ENCODE peak calls at places on chromosomes 16 and 17, in six cellular contexts. One of them, this sample, is unnamed.

GRCh38 chr16:83908798-83909197 is 9.9 kb downstream of the MLYCD start:
- DNase-seq in transverse colon: no peak
- DNase-seq in H54: no peak
- DNase-seq in Peyer's patch: no peak
- DNase-seq in lower leg skin: no peak
- DNase-seq in A549: no peak
- DNase-seq in this sample: no peak

GRCh38 chr17:10815318-10815717 is 11.4 kb upstream of the TMEM238L start:
- DNase-seq in transverse colon: peak
- DNase-seq in H54: no peak
- DNase-seq in Peyer's patch: peak
- DNase-seq in lower leg skin: no peak
- DNase-seq in A549: no peak
- DNase-seq in this sample: no peak

GRCh38 chr16:70740919-70741778 is 55.3 kb upstream of the MTSS2 start:
- DNase-seq in transverse colon: no peak
- DNase-seq in H54: no peak
- DNase-seq in Peyer's patch: no peak
- DNase-seq in lower leg skin: no peak
- DNase-seq in A549: no peak
- DNase-seq in this sample: no peak

GRCh38 chr17:50660887-50661345 is 26.2 kb downstream of the ABCC3 start:
- DNase-seq in transverse colon: no peak
- DNase-seq in H54: no peak
- DNase-seq in Peyer's patch: no peak
- DNase-seq in lower leg skin: no peak
- DNase-seq in A549: no peak
- DNase-seq in this sample: no peak

GRCh38 chr17:56786989-56787482 is 46.7 kb downstream of the C17orf67 start:
- DNase-seq in transverse colon: peak
- DNase-seq in H54: peak
- DNase-seq in Peyer's patch: peak
- DNase-seq in lower leg skin: peak
- DNase-seq in A549: peak
- DNase-seq in this sample: no peak

GRCh38 chr16:66927918-66928649 is 2.7 kb upstream of the RRAD start:
- DNase-seq in transverse colon: no peak
- DNase-seq in H54: peak
- DNase-seq in Peyer's patch: no peak
- DNase-seq in lower leg skin: no peak
- DNase-seq in A549: no peak
- DNase-seq in this sample: peak

GRCh38 chr16:24255446-24256352 is at the start of gene CACNG3:
- DNase-seq in transverse colon: peak
- DNase-seq in H54: no peak
- DNase-seq in Peyer's patch: no peak
- DNase-seq in lower leg skin: peak
- DNase-seq in A549: peak
- DNase-seq in this sample: peak

GRCh38 chr16:27860091-27860490 is 203.4 kb downstream of the GSG1L start:
- DNase-seq in transverse colon: no peak
- DNase-seq in H54: no peak
- DNase-seq in Peyer's patch: no peak
- DNase-seq in lower leg skin: no peak
- DNase-seq in A549: no peak
- DNase-seq in this sample: no peak

GRCh38 chr16:28317040-28317880 is 24.9 kb downstream of the SBK1 start:
- DNase-seq in transverse colon: peak
- DNase-seq in H54: peak
- DNase-seq in Peyer's patch: peak
- DNase-seq in lower leg skin: no peak
- DNase-seq in A549: peak
- DNase-seq in this sample: peak

GRCh38 chr17:40443196-40443987 is at the start of gene IGFBP4:
- DNase-seq in transverse colon: peak
- DNase-seq in H54: peak
- DNase-seq in Peyer's patch: peak
- DNase-seq in lower leg skin: peak
- DNase-seq in A549: peak
- DNase-seq in this sample: peak
- TF ChIP-seq POLR2A in transverse colon: peak
- TF ChIP-seq POLR2A in H54: peak
- TF ChIP-seq POLR2A in Peyer's patch: peak
- TF ChIP-seq POLR2A in lower leg skin: no peak
- TF ChIP-seq POLR2A in A549: peak
- TF ChIP-seq POLR2A in this sample: no peak

GRCh38 chr17:28715217-28715616 is 2.5 kb downstream of the RAB34 start:
- DNase-seq in transverse colon: no peak
- DNase-seq in H54: no peak
- DNase-seq in Peyer's patch: no peak
- DNase-seq in lower leg skin: no peak
- DNase-seq in A549: no peak
- DNase-seq in this sample: no peak

GRCh38 chr17:28718317-28718672 is 627 bp upstream of the RAB34 start:
- DNase-seq in transverse colon: no peak
- DNase-seq in H54: no peak
- DNase-seq in Peyer's patch: no peak
- DNase-seq in lower leg skin: no peak
- DNase-seq in A549: no peak
- DNase-seq in this sample: no peak

GRCh38 chr17:28716740-28717577 is 709 bp downstream of the RAB34 start:
- DNase-seq in transverse colon: no peak
- DNase-seq in H54: no peak
- DNase-seq in Peyer's patch: no peak
- DNase-seq in lower leg skin: no peak
- DNase-seq in A549: peak
- DNase-seq in this sample: no peak

GRCh38 chr17:28718990-28719433 is 773 bp upstream of the RPL23A start:
- DNase-seq in transverse colon: no peak
- DNase-seq in H54: no peak
- DNase-seq in Peyer's patch: no peak
- DNase-seq in lower leg skin: no peak
- DNase-seq in A549: no peak
- DNase-seq in this sample: no peak

DNA sequence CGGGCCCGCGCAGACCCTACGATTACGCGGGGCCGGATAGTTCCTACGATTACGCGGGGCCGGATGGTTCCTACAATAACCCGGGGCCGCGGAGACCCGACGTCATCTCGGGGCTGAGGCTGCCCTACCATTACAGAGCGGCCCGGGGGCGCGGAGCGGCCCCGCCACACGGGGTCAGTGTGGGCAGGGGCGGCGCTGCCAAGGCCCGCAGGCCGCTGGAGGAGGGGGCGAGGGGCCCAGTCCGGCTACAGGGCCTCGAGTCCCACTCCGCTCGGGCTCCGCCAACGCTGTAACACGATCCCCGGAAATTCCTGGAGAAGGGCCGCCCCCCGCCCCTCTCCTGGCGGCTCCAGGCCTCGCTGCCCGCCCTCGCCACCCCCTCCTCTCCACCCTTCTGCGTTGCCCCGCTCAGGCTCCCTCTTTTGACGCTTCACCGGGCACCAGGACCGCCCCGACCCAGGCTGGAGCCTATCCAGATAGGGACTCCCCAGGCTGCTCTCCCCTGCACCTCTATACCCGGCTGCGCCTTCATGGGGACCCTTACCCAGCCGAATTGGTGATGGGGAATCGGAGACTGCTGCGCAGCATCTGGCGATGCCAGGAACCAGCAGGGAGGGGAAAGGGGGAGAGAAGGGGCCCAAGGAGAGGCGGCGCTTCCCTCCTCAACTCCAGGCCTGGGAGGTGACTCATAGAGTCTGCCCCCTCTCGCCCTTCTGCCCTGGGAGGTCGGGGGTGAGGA is at the start of gene RAB34:
- DNase-seq in transverse colon: peak
- DNase-seq in H54: peak
- DNase-seq in Peyer's patch: peak
- DNase-seq in lower leg skin: peak
- DNase-seq in A549: peak
- DNase-seq in this sample: peak
- TF ChIP-seq POLR2A in transverse colon: peak
- TF ChIP-seq POLR2A in H54: peak
- TF ChIP-seq POLR2A in Peyer's patch: no peak
- TF ChIP-seq POLR2A in lower leg skin: no peak
- TF ChIP-seq POLR2A in A549: peak
- TF ChIP-seq POLR2A in this sample: no peak

DNA sequence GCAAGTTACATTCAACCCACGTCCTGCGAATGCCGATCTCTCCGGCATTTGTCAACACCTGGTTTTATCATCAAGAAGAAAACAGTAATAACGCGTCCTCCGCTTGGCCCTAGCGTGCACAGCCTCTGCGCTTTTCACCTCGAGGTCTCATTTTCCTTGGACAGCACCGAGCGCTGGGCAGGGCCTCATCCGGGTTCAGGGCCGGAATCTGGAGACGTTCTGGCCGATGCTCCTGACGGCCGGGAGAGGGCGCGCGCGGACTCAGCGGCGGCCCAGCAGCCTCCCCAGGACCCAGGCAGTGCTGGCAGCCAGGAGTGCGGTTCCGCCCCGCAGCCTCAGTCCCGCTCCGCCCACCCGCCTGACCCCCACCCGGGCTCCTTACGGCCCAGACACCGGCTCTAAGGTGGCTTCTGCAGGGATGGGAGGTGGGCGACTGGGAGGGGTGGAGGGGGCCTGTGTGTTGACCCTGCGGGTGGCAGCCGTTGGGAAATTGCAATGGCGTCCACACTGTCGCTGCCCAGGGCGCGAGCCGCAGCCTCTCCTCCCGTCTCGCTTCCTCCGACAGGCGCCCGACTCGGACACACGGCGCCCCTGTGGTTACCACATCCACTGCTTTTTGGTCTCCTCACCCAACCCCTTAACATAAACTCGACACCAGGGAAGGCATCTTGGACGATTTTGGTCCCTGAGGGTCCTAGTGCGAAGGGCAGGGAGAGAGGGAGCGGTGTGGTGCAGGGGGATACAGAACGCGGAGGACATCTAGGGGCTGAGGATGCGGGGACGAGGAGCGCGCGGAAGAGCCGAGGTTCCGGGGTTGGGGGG is 7.4 kb upstream of the FLYWCH1 start:
- DNase-seq in transverse colon: peak
- DNase-seq in H54: peak
- DNase-seq in Peyer's patch: peak
- DNase-seq in lower leg skin: peak
- DNase-seq in A549: peak
- DNase-seq in this sample: peak
- TF ChIP-seq POLR2A in transverse colon: peak
- TF ChIP-seq POLR2A in H54: peak
- TF ChIP-seq POLR2A in Peyer's patch: peak
- TF ChIP-seq POLR2A in lower leg skin: no peak
- TF ChIP-seq POLR2A in A549: peak
- TF ChIP-seq POLR2A in this sample: peak

DNA sequence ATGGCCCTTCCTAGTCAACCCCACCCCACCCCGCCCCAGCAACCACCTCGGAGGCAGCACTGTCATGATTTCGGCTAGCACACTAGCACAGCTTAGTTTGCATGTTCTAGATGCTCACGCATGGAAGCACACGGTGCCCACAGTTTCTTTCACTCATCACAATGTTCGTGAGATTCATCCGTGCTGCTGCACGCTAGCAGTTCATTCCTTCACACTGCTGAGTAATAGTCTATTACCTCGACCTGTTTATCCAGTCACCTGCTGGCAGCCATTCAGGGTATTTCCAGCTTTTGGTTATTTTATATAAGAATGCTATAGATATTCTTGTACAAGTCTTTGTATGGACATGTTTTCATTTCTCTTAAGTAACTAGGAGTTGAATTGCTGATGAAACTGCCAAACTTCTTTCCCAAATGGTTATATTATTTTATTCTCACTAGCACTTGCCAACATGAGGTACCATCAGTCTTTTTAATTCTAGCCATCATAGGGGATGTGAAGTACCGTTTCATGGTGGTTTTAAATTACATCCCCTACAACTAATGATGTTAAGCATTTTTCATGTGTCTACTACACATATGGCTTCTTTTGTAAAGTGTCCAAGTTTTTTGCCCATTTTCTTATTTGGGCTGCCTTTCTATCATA is 75.7 kb downstream of the CYTH1 start:
- DNase-seq in transverse colon: peak
- DNase-seq in H54: no peak
- DNase-seq in Peyer's patch: peak
- DNase-seq in lower leg skin: peak
- DNase-seq in A549: peak
- DNase-seq in this sample: no peak
- TF ChIP-seq POLR2A in transverse colon: no peak
- TF ChIP-seq POLR2A in H54: no peak
- TF ChIP-seq POLR2A in Peyer's patch: no peak
- TF ChIP-seq POLR2A in lower leg skin: no peak
- TF ChIP-seq POLR2A in A549: no peak
- TF ChIP-seq POLR2A in this sample: no peak

DNA sequence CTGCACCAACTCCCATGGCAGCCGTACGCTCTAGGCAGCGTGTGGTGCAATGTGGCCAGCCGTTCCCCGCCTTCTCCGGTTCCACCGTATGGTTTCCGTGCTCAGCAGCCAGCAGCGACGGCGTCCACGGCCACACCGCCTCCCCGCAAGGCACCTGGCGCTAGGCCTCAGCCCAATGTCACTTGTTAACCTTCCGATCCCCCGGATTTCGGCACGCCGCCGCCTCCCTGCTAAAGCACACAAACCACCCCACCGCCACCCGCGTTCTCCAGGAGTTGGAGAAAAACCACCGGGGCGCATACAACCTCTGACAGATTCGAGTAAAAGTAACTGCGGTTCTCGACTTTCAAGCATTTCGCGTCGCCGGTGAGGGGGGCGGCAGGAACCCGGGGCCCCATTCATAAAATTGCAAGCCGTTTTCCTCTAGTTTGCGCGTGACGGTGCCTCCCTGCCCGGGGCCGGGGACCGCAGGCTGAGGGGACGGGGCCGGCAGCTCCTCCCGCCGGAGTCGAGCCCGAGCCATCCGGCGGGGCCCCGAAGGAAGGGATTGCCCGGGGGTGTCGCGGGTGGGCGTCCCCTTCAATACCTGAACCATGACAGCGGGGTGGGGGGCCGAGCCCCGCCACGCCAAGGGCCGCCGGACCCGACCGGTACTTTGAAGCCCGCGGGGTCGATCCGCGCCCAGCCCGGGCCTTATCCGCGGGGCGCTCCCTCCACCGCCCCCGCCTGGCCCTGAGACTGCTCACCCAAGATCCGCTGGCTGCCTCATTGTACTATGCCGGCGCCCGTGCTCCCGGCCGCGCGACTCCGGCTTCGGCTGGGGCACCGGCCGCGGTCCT is at the start of gene TEX2:
- DNase-seq in transverse colon: peak
- DNase-seq in H54: peak
- DNase-seq in Peyer's patch: peak
- DNase-seq in lower leg skin: peak
- DNase-seq in A549: no peak
- DNase-seq in this sample: peak
- TF ChIP-seq POLR2A in transverse colon: peak
- TF ChIP-seq POLR2A in H54: peak
- TF ChIP-seq POLR2A in Peyer's patch: no peak
- TF ChIP-seq POLR2A in lower leg skin: no peak
- TF ChIP-seq POLR2A in A549: peak
- TF ChIP-seq POLR2A in this sample: peak

DNA sequence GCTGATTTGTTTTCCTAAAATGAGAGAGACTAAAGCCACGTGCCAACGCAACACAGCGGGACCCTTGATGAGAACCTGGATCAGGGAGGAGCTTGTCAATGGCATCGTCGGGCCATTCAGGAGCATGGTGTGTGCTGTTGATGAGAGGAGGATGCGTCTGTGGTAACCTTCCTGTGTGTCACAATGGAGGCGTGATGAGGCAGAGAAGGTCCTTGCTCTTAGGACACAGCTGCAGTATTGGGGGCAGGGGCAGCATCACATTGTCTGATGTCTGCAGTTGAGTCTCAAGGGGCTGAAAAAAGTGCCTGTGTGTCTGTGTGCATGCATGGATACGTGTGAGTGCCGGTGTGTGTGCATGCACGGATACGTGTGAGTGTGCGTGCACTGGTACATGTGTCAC is 39.0 kb downstream of the BAIAP2 start:
- DNase-seq in transverse colon: no peak
- DNase-seq in H54: no peak
- DNase-seq in Peyer's patch: no peak
- DNase-seq in lower leg skin: no peak
- DNase-seq in A549: no peak
- DNase-seq in this sample: no peak
- TF ChIP-seq POLR2A in transverse colon: no peak
- TF ChIP-seq POLR2A in H54: no peak
- TF ChIP-seq POLR2A in Peyer's patch: no peak
- TF ChIP-seq POLR2A in lower leg skin: no peak
- TF ChIP-seq POLR2A in A549: no peak
- TF ChIP-seq POLR2A in this sample: no peak